ENCODE peak calls at places on chromosome 2, in five cellular contexts. R, N, M, O and G are unnamed samples.

GRCh38 chr2:21658907-21659306 is 535.1 kb downstream of the TDRD15 start:
- DNase-seq in O (no peak), N (no peak), M (no peak), R (no peak), G (no peak)

GRCh38 chr2:65075605-65076344 is 19.6 kb downstream of the CEP68 start:
- DNase-seq in M (peak), R (no peak), N (peak), O (no peak), G (no peak)

GRCh38 chr2:65800998-65801397 is 368.6 kb upstream of the SPRED2 start:
- DNase-seq in M (no peak), N (no peak), R (no peak), O (no peak), G (no peak)

GRCh38 chr2:2325538-2325937 is 5.5 kb downstream of the MYT1L start:
- DNase-seq in N (no peak), M (no peak), O (no peak), R (no peak), G (no peak)

GRCh38 chr2:211534655-211535054 is 978.3 kb downstream of the CPS1 start:
- DNase-seq in N (no peak), R (no peak), M (no peak), O (no peak), G (no peak)

GRCh38 chr2:37625781-37626548 is 45.5 kb downstream of the CDC42EP3 start:
- DNase-seq in M (no peak), O (no peak), N (no peak), R (no peak), G (no peak)

GRCh38 chr2:220779918-220780317 is 792.2 kb downstream of the EPHA4 start:
- DNase-seq in M (no peak), N (no peak), O (no peak), R (no peak), G (no peak)

GRCh38 chr2:219687882-219688559 is 60.6 kb downstream of the SLC4A3 start:
- DNase-seq in O (no peak), R (no peak), M (no peak), N (no peak), G (no peak)

GRCh38 chr2:168732506-168732905 is 69.9 kb upstream of the NOSTRIN start:
- DNase-seq in M (no peak), O (no peak), N (no peak), R (no peak), G (no peak)

GRCh38 chr2:237896507-237896892 is 37.1 kb downstream of the RAMP1 start:
- DNase-seq in N (no peak), O (no peak), R (no peak), M (no peak), G (no peak)

GRCh38 chr2:3242747-3243369 is 134.8 kb downstream of the EIPR1 start:
- DNase-seq in O (no peak), M (no peak), N (no peak), R (no peak), G (no peak)

GRCh38 chr2:232643813-232644347 is 10.5 kb downstream of the EFHD1 start:
- DNase-seq in O (no peak), N (no peak), R (no peak), M (no peak), G (no peak)

GRCh38 chr2:176814740-176815367 is 397.7 kb upstream of the HNRNPA3 start:
- DNase-seq in M (peak), N (peak), O (no peak), R (no peak), G (no peak)

GRCh38 chr2:155633060-155633839 is 699.3 kb downstream of the NR4A2 start:
- DNase-seq in O (no peak), N (no peak), M (no peak), R (no peak), G (no peak)

GRCh38 chr2:204321027-204321800 is 224.1 kb upstream of the PARD3B start:
- DNase-seq in O (no peak), R (no peak), N (no peak), M (no peak), G (no peak)

GRCh38 chr2:216059233-216059834 is 22.3 kb downstream of the PECR start:
- DNase-seq in M (no peak), R (no peak), O (no peak), N (peak), G (no peak)

GRCh38 chr2:54480025-54480424 is 23.9 kb downstream of the SPTBN1 start:
- DNase-seq in N (no peak), M (no peak), R (no peak), O (no peak), G (no peak)

GRCh38 chr2:1707771-1708351 is 36.5 kb downstream of the PXDN start:
- DNase-seq in N (no peak), M (no peak), R (no peak), O (peak), G (no peak)

GRCh38 chr2:168583710-168584521 is 127.8 kb downstream of the CERS6 start:
- DNase-seq in M (no peak), N (no peak), R (no peak), O (no peak), G (no peak)

GRCh38 chr2:27809761-27810241 is 38.3 kb downstream of the MRPL33 start:
- DNase-seq in R (no peak), O (no peak), M (no peak), N (no peak), G (no peak)

GRCh38 chr2:189700681-189701080 is 26.2 kb downstream of the ANKAR start:
- DNase-seq in O (no peak), R (no peak), M (no peak), N (no peak), G (no peak)

GRCh38 chr2:17300141-17300540 is 218.1 kb downstream of the RAD51AP2 start:
- DNase-seq in N (no peak), R (no peak), O (no peak), M (no peak), G (no peak)

GRCh38 chr2:138090330-138090729 is 126.1 kb downstream of the HNMT start:
- DNase-seq in M (peak), O (no peak), R (peak), N (peak), G (peak)

GRCh38 chr2:181586569-181587076 is 70.3 kb downstream of the CERKL start:
- DNase-seq in R (no peak), M (no peak), N (no peak), O (no peak), G (no peak)

DNA sequence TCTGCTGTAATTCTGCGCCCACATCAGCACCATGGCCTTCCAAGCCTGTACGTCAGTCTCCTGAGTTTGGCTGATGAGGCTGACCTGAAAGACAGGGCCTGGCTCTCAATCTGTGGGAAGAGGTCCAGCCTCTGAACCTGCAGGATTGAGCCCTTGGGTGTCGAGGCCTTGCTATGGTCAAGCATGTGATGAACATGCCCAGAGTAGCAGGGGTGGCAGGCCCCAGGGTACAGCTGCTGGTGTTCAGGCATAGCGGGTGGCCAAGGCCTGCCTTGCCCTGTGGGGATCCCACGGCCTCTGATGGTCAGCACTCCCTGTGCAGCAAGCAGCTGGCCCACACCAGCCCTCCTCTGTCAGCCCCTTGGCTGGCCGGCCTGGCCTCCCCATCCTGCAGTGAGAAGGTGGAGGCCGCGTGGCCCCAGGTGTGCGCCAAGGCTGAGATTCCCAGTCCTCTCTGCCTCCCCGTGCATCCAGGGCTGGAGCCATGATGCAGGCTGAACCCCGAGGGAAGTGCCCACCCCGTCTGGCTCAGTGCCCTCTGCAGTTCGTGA is 298.4 kb downstream of the NDUFA10 start:
- DNase-seq in M (no peak), R (no peak), N (no peak), O (no peak), G (no peak)
- TF ChIP-seq POLR2A in M (no peak), R (no peak), N (no peak), O (no peak), G (no peak)

DNA sequence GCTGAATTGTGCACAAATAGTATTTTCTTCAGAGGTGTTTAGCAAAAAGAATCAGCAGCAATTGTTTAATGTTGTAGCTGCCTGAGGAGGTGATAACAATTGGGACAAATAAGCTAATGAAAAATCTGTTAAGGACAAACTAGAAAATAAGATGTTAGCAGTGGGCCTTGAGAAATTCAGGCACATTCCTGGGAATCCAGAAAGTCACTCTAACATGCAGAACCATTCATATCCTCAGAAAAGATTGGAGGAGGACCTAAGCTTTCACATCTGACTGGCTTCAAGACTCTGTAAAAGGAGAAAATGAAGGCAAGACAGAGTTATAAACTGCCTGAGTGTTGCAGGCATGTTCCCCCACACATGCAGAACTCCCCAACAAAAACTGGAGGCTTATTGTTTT is 353.5 kb upstream of the RGPD4 start:
- DNase-seq in O (no peak), R (no peak), M (no peak), N (no peak), G (no peak)
- TF ChIP-seq TAF1 in O (no peak), R (no peak), M (no peak), N (no peak), G (no peak)

DNA sequence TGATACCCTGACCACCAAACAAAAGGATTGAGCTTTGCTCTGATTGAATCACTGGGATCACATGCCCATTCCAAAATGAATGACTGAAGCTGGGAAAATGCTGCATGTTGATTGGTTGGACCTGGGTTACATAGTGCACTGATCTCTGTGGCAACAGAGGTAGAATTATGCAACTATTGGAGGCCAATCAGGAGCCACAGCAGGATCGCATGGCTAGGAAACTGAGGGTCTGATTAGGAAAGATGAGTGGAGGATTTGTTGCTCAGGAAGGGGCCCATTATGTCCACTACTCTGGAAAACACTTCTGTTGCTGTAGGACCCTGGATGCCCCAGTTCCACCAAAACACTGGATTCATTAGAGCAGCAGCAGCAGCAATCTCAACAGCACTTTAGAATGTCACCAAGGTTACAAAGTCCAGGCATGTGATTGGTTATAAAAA is 25.9 kb upstream of the SGPP2 start:
- DNase-seq in R (no peak), O (no peak), M (no peak), N (no peak), G (no peak)
- TF ChIP-seq POLR2AphosphoS5 in R (no peak), O (no peak), M (no peak), N (no peak), G (no peak)

GRCh38 chr2:96531872-96532505 is 4.6 kb upstream of the ARID5A start:
- DNase-seq in M (no peak), R (no peak), O (no peak), N (peak), G (peak)

GRCh38 chr2:96532641-96533291 is 3.8 kb upstream of the ARID5A start:
- DNase-seq in O (no peak), M (no peak), R (no peak), N (no peak), G (no peak)

GRCh38 chr2:96534701-96535181 is 1.8 kb upstream of the ARID5A start:
- DNase-seq in M (no peak), R (no peak), O (no peak), N (no peak), G (no peak)

GRCh38 chr2:96534131-96534530 is 2.4 kb upstream of the ARID5A start:
- DNase-seq in R (no peak), N (no peak), O (no peak), M (no peak), G (no peak)

DNA sequence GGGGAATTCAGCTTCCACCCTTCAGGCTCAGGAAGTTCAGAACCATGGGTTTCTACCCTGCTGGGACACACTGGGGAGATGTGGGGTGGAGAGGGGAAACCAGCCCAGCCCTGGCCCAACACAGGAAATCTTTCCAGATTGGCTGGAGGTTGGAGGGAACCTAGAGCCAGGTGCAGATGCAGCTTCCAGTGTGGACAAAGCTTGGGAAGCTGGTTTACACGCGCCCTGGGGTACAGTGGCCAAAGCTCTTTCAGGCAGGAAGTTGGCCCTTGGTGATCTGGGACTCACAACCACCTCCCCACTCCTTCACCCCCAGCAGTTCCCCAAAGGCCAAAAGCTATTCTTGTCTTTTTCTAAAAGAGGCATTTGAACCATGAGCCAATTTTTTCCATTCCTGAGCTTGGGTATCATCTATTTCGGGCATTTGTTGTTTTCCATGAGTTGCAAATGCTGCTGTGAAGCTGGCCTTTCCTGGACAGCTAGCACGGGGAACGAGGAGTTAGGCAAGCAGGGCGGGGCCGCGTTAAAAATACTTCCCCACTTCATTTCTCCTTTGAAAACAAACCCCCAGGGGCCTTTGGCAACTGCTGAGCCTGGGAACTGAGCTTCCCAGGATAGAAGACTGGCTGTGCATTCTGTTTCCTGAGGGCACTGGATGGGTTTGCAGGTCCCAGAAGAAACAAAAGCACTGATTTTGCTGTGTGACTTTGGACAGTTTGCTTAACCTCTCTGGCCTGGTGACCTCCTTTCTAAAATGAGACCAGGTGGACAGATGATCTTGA is 3.1 kb upstream of the ARID5A start:
- DNase-seq in M (no peak), O (no peak), R (no peak), N (no peak), G (no peak)
- TF ChIP-seq POLR2A in M (no peak), O (no peak), R (no peak), N (no peak), G (no peak)

GRCh38 chr2:26718949-26719686 is 26.6 kb downstream of the KCNK3 start:
- DNase-seq in R (no peak), O (no peak), N (no peak), M (no peak), G (no peak)

GRCh38 chr2:26722911-26723310 is 30.4 kb downstream of the KCNK3 start:
- DNase-seq in N (no peak), M (no peak), R (no peak), O (no peak), G (no peak)

GRCh38 chr2:26722328-26722727 is 29.8 kb downstream of the KCNK3 start:
- DNase-seq in N (no peak), M (no peak), O (no peak), R (no peak), G (no peak)

GRCh38 chr2:26721267-26722032 is 28.9 kb downstream of the KCNK3 start:
- DNase-seq in R (no peak), M (peak), O (no peak), N (no peak), G (no peak)

DNA sequence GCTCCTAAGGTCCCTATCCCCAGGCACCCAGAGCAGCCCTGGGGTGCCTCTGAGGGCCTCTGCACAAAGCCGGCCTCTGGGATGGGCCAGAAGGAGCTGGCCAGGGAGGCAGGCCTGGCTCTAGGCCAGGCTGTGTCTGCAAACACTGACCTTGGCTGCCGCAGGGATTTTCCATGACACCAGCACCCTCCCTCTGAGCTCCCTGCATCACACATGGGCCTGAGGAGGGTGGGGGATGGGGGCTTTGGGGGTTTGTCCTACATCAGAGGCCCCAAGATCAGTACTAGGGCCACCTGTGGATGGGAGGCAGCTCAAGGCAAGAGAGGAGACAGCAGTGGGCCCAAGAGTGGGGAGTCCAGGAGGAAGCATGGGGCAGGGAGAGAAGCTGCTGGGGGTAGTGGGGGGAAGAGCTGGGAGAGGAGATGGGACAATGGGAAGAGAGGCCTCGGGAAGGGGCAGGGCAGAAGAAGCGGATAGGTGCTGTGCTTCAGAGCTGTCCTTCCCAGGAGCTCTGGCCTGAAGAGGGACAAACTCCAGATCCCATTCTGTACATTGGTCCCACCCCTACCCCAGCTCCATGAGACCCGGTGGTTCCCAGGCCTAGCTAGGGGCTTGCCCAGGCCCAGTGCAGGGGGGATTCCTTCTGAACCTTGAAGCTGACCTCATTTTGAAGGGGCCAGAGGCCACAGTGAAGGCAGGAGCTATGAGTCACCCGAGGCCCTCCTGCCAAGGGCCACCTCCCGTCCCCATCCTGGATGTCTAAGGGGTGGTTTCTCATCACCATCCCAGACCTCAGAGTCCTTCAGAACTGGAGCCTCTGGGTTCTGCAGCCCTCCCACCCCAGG is 28.0 kb downstream of the KCNK3 start:
- DNase-seq in O (no peak), R (no peak), M (peak), N (no peak), G (no peak)
- TF ChIP-seq TAF1 in O (no peak), R (no peak), M (no peak), N (no peak), G (no peak)

GRCh38 chr2:160406591-160407392 is 86.8 kb downstream of the RBMS1 start:
- DNase-seq in N (no peak), O (no peak), R (peak), M (peak), G (peak)
- TF ChIP-seq POLR2AphosphoS5 in N (no peak), O (no peak), R (no peak), M (no peak), G (no peak)

DNA sequence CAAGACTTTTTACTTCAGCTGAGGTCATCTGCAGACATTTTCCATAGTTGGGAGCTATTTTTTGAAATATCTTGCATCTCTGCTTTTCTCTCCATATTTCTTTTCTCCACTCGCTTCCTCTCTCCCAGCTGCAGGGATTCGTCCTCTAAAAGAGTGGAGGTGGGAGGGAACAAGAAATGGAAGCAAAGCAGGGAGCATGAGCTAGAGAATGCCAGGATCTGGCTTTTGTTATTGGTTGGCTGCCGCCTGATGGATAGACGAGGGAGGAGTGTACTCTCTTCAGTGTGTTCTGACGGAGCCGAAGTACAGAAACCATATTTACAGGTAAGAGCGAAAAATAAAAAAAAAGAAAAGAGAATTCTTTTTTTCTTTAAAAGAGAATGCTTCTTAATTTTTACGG is at the start of gene CSRNP3:
- DNase-seq in R (no peak), N (no peak), M (peak), O (peak), G (no peak)
- TF ChIP-seq POLR2A in R (no peak), N (no peak), M (no peak), O (no peak), G (no peak)

GRCh38 chr2:129709030-129709955 is 270.2 kb upstream of the RAB6C start:
- DNase-seq in N (no peak), R (no peak), O (no peak), M (no peak), G (no peak)

GRCh38 chr2:129710670-129711495 is 268.6 kb upstream of the RAB6C start:
- DNase-seq in M (no peak), R (no peak), N (no peak), O (no peak), G (no peak)

GRCh38 chr2:129711816-129712420 is 267.5 kb upstream of the RAB6C start:
- DNase-seq in M (no peak), R (no peak), N (no peak), O (no peak), G (no peak)

GRCh38 chr2:129708221-129708967 is 271.1 kb upstream of the RAB6C start:
- DNase-seq in R (no peak), N (peak), O (no peak), M (no peak), G (no peak)

GRCh38 chr2:129709956-129710598 is 269.4 kb upstream of the RAB6C start:
- DNase-seq in O (no peak), N (no peak), R (no peak), M (no peak), G (no peak)
- TF ChIP-seq TAF1 in O (no peak), N (no peak), R (no peak), M (no peak), G (no peak)